ENCODE peak calls at places on chromosomes 12 and 14, in seven cellular contexts. One of them, this sample, is unnamed.

GRCh38 chr12:23893611-23894010 is 55.9 kb downstream of the SOX5 start:
- DNase-seq in cardiac muscle cell: no peak
- DNase-seq in choroid plexus epithelial cell: peak
- DNase-seq in GM12865: no peak
- DNase-seq in ovary: no peak
- DNase-seq in foreskin keratinocyte: peak
- DNase-seq in fibroblast of pulmonary artery: peak
- DNase-seq in this sample: no peak

GRCh38 chr14:56892959-56893358 is 82.7 kb upstream of the OTX2 start:
- DNase-seq in cardiac muscle cell: no peak
- DNase-seq in choroid plexus epithelial cell: no peak
- DNase-seq in GM12865: no peak
- DNase-seq in ovary: no peak
- DNase-seq in foreskin keratinocyte: no peak
- DNase-seq in fibroblast of pulmonary artery: no peak
- DNase-seq in this sample: no peak

GRCh38 chr12:95390192-95390591 is 83.8 kb upstream of the METAP2 start:
- DNase-seq in cardiac muscle cell: no peak
- DNase-seq in choroid plexus epithelial cell: no peak
- DNase-seq in GM12865: peak
- DNase-seq in ovary: no peak
- DNase-seq in foreskin keratinocyte: no peak
- DNase-seq in fibroblast of pulmonary artery: no peak
- DNase-seq in this sample: no peak

GRCh38 chr12:107761502-107761904 is 566 bp upstream of the PRDM4 start:
- DNase-seq in cardiac muscle cell: peak
- DNase-seq in choroid plexus epithelial cell: peak
- DNase-seq in GM12865: no peak
- DNase-seq in ovary: no peak
- DNase-seq in foreskin keratinocyte: no peak
- DNase-seq in fibroblast of pulmonary artery: no peak
- DNase-seq in this sample: no peak

GRCh38 chr12:122185079-122185478 is 2.2 kb downstream of the LRRC43 start:
- DNase-seq in cardiac muscle cell: no peak
- DNase-seq in choroid plexus epithelial cell: no peak
- DNase-seq in GM12865: no peak
- DNase-seq in ovary: no peak
- DNase-seq in foreskin keratinocyte: no peak
- DNase-seq in fibroblast of pulmonary artery: no peak
- DNase-seq in this sample: no peak

GRCh38 chr12:133026996-133027395 is 10.3 kb upstream of the ZNF84 start:
- DNase-seq in cardiac muscle cell: no peak
- DNase-seq in choroid plexus epithelial cell: no peak
- DNase-seq in GM12865: no peak
- DNase-seq in ovary: no peak
- DNase-seq in foreskin keratinocyte: peak
- DNase-seq in fibroblast of pulmonary artery: no peak
- DNase-seq in this sample: no peak

GRCh38 chr12:97312570-97313135 is 150.0 kb upstream of the RMST start:
- DNase-seq in cardiac muscle cell: no peak
- DNase-seq in choroid plexus epithelial cell: no peak
- DNase-seq in GM12865: no peak
- DNase-seq in ovary: no peak
- DNase-seq in foreskin keratinocyte: no peak
- DNase-seq in fibroblast of pulmonary artery: no peak
- DNase-seq in this sample: no peak

GRCh38 chr12:124524231-124524925 is 43.0 kb downstream of the NCOR2 start:
- DNase-seq in cardiac muscle cell: no peak
- DNase-seq in choroid plexus epithelial cell: peak
- DNase-seq in GM12865: no peak
- DNase-seq in ovary: no peak
- DNase-seq in foreskin keratinocyte: no peak
- DNase-seq in fibroblast of pulmonary artery: peak
- DNase-seq in this sample: no peak

GRCh38 chr12:99611117-99611516 is 36.4 kb upstream of the GARIN6 start:
- DNase-seq in cardiac muscle cell: no peak
- DNase-seq in choroid plexus epithelial cell: no peak
- DNase-seq in GM12865: no peak
- DNase-seq in ovary: no peak
- DNase-seq in foreskin keratinocyte: peak
- DNase-seq in fibroblast of pulmonary artery: peak
- DNase-seq in this sample: no peak

GRCh38 chr14:29037428-29037827 is 270.8 kb downstream of the FOXG1 start:
- DNase-seq in cardiac muscle cell: no peak
- DNase-seq in choroid plexus epithelial cell: peak
- DNase-seq in GM12865: no peak
- DNase-seq in ovary: no peak
- DNase-seq in foreskin keratinocyte: peak
- DNase-seq in fibroblast of pulmonary artery: peak
- DNase-seq in this sample: no peak

GRCh38 chr14:104972301-104973211 is 5.6 kb downstream of the AHNAK2 start:
- DNase-seq in cardiac muscle cell: no peak
- DNase-seq in choroid plexus epithelial cell: no peak
- DNase-seq in GM12865: no peak
- DNase-seq in ovary: peak
- DNase-seq in foreskin keratinocyte: peak
- DNase-seq in fibroblast of pulmonary artery: no peak
- DNase-seq in this sample: peak

GRCh38 chr14:49966304-49966809 is 73.5 kb downstream of the ARF6 start:
- DNase-seq in cardiac muscle cell: no peak
- DNase-seq in choroid plexus epithelial cell: no peak
- DNase-seq in GM12865: no peak
- DNase-seq in ovary: no peak
- DNase-seq in foreskin keratinocyte: no peak
- DNase-seq in fibroblast of pulmonary artery: no peak
- DNase-seq in this sample: no peak

GRCh38 chr12:109611223-109611622 is 37.6 kb downstream of the MVK start:
- DNase-seq in cardiac muscle cell: no peak
- DNase-seq in choroid plexus epithelial cell: no peak
- DNase-seq in GM12865: no peak
- DNase-seq in ovary: no peak
- DNase-seq in foreskin keratinocyte: no peak
- DNase-seq in fibroblast of pulmonary artery: no peak
- DNase-seq in this sample: no peak

GRCh38 chr12:106157802-106158201 is 19.0 kb upstream of the NUAK1 start:
- DNase-seq in cardiac muscle cell: no peak
- DNase-seq in choroid plexus epithelial cell: no peak
- DNase-seq in GM12865: no peak
- DNase-seq in ovary: no peak
- DNase-seq in foreskin keratinocyte: no peak
- DNase-seq in fibroblast of pulmonary artery: no peak
- DNase-seq in this sample: no peak

GRCh38 chr14:70188608-70189540 is at the start of gene SLC8A3:
- DNase-seq in cardiac muscle cell: peak
- DNase-seq in choroid plexus epithelial cell: peak
- DNase-seq in GM12865: peak
- DNase-seq in ovary: no peak
- DNase-seq in foreskin keratinocyte: peak
- DNase-seq in fibroblast of pulmonary artery: peak
- DNase-seq in this sample: peak

GRCh38 chr12:109542876-109543275 is 30.4 kb downstream of the MMAB start:
- DNase-seq in cardiac muscle cell: no peak
- DNase-seq in choroid plexus epithelial cell: no peak
- DNase-seq in GM12865: no peak
- DNase-seq in ovary: no peak
- DNase-seq in foreskin keratinocyte: no peak
- DNase-seq in fibroblast of pulmonary artery: no peak
- DNase-seq in this sample: no peak

GRCh38 chr14:93713726-93714405 is 74.4 kb downstream of the PRIMA1 start:
- DNase-seq in cardiac muscle cell: no peak
- DNase-seq in choroid plexus epithelial cell: no peak
- DNase-seq in GM12865: no peak
- DNase-seq in ovary: no peak
- DNase-seq in foreskin keratinocyte: no peak
- DNase-seq in fibroblast of pulmonary artery: no peak
- DNase-seq in this sample: no peak

GRCh38 chr12:48681416-48681737 is 661 bp downstream of the KANSL2 start:
- DNase-seq in cardiac muscle cell: no peak
- DNase-seq in choroid plexus epithelial cell: peak
- DNase-seq in GM12865: peak
- DNase-seq in ovary: no peak
- DNase-seq in foreskin keratinocyte: no peak
- DNase-seq in fibroblast of pulmonary artery: peak
- DNase-seq in this sample: peak

GRCh38 chr14:64611358-64612020 is 61.7 kb downstream of the PPP1R36 start:
- DNase-seq in cardiac muscle cell: no peak
- DNase-seq in choroid plexus epithelial cell: no peak
- DNase-seq in GM12865: no peak
- DNase-seq in ovary: no peak
- DNase-seq in foreskin keratinocyte: no peak
- DNase-seq in fibroblast of pulmonary artery: peak
- DNase-seq in this sample: no peak

GRCh38 chr12:32568241-32568640 is 110.9 kb upstream of the DNM1L start:
- DNase-seq in cardiac muscle cell: no peak
- DNase-seq in choroid plexus epithelial cell: peak
- DNase-seq in GM12865: no peak
- DNase-seq in ovary: no peak
- DNase-seq in foreskin keratinocyte: peak
- DNase-seq in fibroblast of pulmonary artery: peak
- DNase-seq in this sample: peak

GRCh38 chr12:51706206-51706605 is 115.2 kb downstream of the SCN8A start:
- DNase-seq in cardiac muscle cell: no peak
- DNase-seq in choroid plexus epithelial cell: no peak
- DNase-seq in GM12865: no peak
- DNase-seq in ovary: no peak
- DNase-seq in foreskin keratinocyte: no peak
- DNase-seq in fibroblast of pulmonary artery: no peak
- DNase-seq in this sample: no peak

GRCh38 chr14:92867246-92867925 is 55.6 kb upstream of the CHGA start:
- DNase-seq in cardiac muscle cell: no peak
- DNase-seq in choroid plexus epithelial cell: no peak
- DNase-seq in GM12865: no peak
- DNase-seq in ovary: no peak
- DNase-seq in foreskin keratinocyte: no peak
- DNase-seq in fibroblast of pulmonary artery: no peak
- DNase-seq in this sample: no peak

GRCh38 chr12:98262886-98263285 is 252.5 kb upstream of the TMPO start:
- DNase-seq in cardiac muscle cell: no peak
- DNase-seq in choroid plexus epithelial cell: no peak
- DNase-seq in GM12865: no peak
- DNase-seq in ovary: no peak
- DNase-seq in foreskin keratinocyte: no peak
- DNase-seq in fibroblast of pulmonary artery: no peak
- DNase-seq in this sample: no peak

GRCh38 chr12:32302218-32302826 is 97.0 kb upstream of the FGD4 start:
- DNase-seq in cardiac muscle cell: peak
- DNase-seq in choroid plexus epithelial cell: peak
- DNase-seq in GM12865: peak
- DNase-seq in ovary: no peak
- DNase-seq in foreskin keratinocyte: peak
- DNase-seq in fibroblast of pulmonary artery: peak
- DNase-seq in this sample: peak

GRCh38 chr12:82852529-82852928 is 165.8 kb downstream of the TMTC2 start:
- DNase-seq in cardiac muscle cell: no peak
- DNase-seq in choroid plexus epithelial cell: no peak
- DNase-seq in GM12865: no peak
- DNase-seq in ovary: no peak
- DNase-seq in foreskin keratinocyte: no peak
- DNase-seq in fibroblast of pulmonary artery: no peak
- DNase-seq in this sample: no peak

GRCh38 chr12:5967645-5968415 is 22.8 kb upstream of the ANO2 start:
- DNase-seq in cardiac muscle cell: no peak
- DNase-seq in choroid plexus epithelial cell: no peak
- DNase-seq in GM12865: no peak
- DNase-seq in ovary: no peak
- DNase-seq in foreskin keratinocyte: no peak
- DNase-seq in fibroblast of pulmonary artery: no peak
- DNase-seq in this sample: no peak

GRCh38 chr12:76563061-76563460 is 3.5 kb upstream of the OSBPL8 start:
- DNase-seq in cardiac muscle cell: no peak
- DNase-seq in choroid plexus epithelial cell: no peak
- DNase-seq in GM12865: no peak
- DNase-seq in ovary: no peak
- DNase-seq in foreskin keratinocyte: no peak
- DNase-seq in fibroblast of pulmonary artery: no peak
- DNase-seq in this sample: no peak

GRCh38 chr12:103560604-103561101 is 26.4 kb upstream of the STAB2 start:
- DNase-seq in cardiac muscle cell: no peak
- DNase-seq in choroid plexus epithelial cell: peak
- DNase-seq in GM12865: no peak
- DNase-seq in ovary: no peak
- DNase-seq in foreskin keratinocyte: peak
- DNase-seq in fibroblast of pulmonary artery: peak
- DNase-seq in this sample: peak

GRCh38 chr12:6821271-6821673 is 349 bp upstream of the GPR162 start:
- DNase-seq in cardiac muscle cell: peak
- DNase-seq in choroid plexus epithelial cell: peak
- DNase-seq in GM12865: no peak
- DNase-seq in ovary: peak
- DNase-seq in foreskin keratinocyte: no peak
- DNase-seq in fibroblast of pulmonary artery: peak
- DNase-seq in this sample: peak

GRCh38 chr12:97038859-97039258 is 131.8 kb downstream of the NEDD1 start:
- DNase-seq in cardiac muscle cell: no peak
- DNase-seq in choroid plexus epithelial cell: peak
- DNase-seq in GM12865: no peak
- DNase-seq in ovary: no peak
- DNase-seq in foreskin keratinocyte: no peak
- DNase-seq in fibroblast of pulmonary artery: no peak
- DNase-seq in this sample: no peak

This sample was measured in lung microvascular endothelial cell.